ENCODE peak calls at places on chromosomes 3 and 15, in four cellular contexts. Q, S, R and F are unnamed samples.

GRCh38 chr3:107662109-107662477 is 139.3 kb downstream of the BBX start:
- DNase-seq in Q (peak), R (no peak), S (no peak), F (no peak)

GRCh38 chr3:133158686-133159085 is 120.5 kb downstream of the TMEM108 start:
- DNase-seq in Q (no peak), R (no peak), S (no peak), F (no peak)

GRCh38 chr15:49423906-49424520 is 971 bp downstream of the FGF7 start:
- DNase-seq in Q (no peak), R (peak), S (no peak), F (no peak)

GRCh38 chr15:55954862-55955605 is 38.4 kb downstream of the NEDD4 start:
- DNase-seq in S (no peak), Q (no peak), R (no peak), F (no peak)

GRCh38 chr3:108103040-108103751 is 12.4 kb upstream of the CD47 start:
- DNase-seq in S (no peak), R (no peak), Q (no peak), F (no peak)

GRCh38 chr3:160870327-160870726 is 114.3 kb downstream of the PPM1L start:
- DNase-seq in S (peak), R (peak), Q (peak), F (no peak)

GRCh38 chr3:123859177-123859576 is 25.0 kb downstream of the MYLK start:
- DNase-seq in Q (no peak), R (no peak), S (no peak), F (no peak)

GRCh38 chr3:44865272-44866005 is 3.7 kb downstream of the TMEM42 start:
- DNase-seq in Q (no peak), S (no peak), R (no peak), F (no peak)

GRCh38 chr3:156459434-156459833 is 95.5 kb downstream of the SSR3 start:
- DNase-seq in R (no peak), Q (peak), S (no peak), F (no peak)

GRCh38 chr15:69319384-69320375 is 21.0 kb downstream of the PAQR5 start:
- DNase-seq in Q (no peak), S (no peak), R (no peak), F (no peak)

GRCh38 chr15:36911322-36911944 is 188.9 kb downstream of the MEIS2 start:
- DNase-seq in Q (no peak), S (no peak), R (no peak), F (no peak)

GRCh38 chr3:55518451-55518850 is 31.3 kb upstream of the WNT5A start:
- DNase-seq in S (peak), R (no peak), Q (no peak), F (peak)

GRCh38 chr3:15314276-15314675 is 18.1 kb downstream of the SH3BP5 start:
- DNase-seq in R (no peak), Q (no peak), S (no peak), F (no peak)

GRCh38 chr15:94924057-94924456 is 692.7 kb downstream of the MCTP2 start:
- DNase-seq in S (no peak), R (no peak), Q (no peak), F (no peak)

GRCh38 chr3:56693750-56694149 is 10.7 kb upstream of the TASOR start:
- DNase-seq in R (no peak), Q (no peak), S (no peak), F (no peak)

GRCh38 chr15:82048809-82049208 is 3.0 kb upstream of the MEX3B start:
- DNase-seq in R (no peak), Q (no peak), S (no peak), F (no peak)

GRCh38 chr3:15934389-15935195 is 136.8 kb upstream of the ANKRD28 start:
- DNase-seq in S (no peak), R (no peak), Q (no peak), F (no peak)

GRCh38 chr3:119352235-119352634 is 58.1 kb downstream of the ARHGAP31 start:
- DNase-seq in R (no peak), S (no peak), Q (no peak), F (no peak)

GRCh38 chr3:37935756-37936666 is 54.6 kb upstream of the VILL start:
- DNase-seq in Q (no peak), S (peak), R (peak), F (peak)

GRCh38 chr3:70703305-70704102 is 391.1 kb upstream of the MDFIC2 start:
- DNase-seq in S (no peak), R (no peak), Q (no peak), F (no peak)

GRCh38 chr3:31035681-31036080 is 141.2 kb upstream of the GADL1 start:
- DNase-seq in S (no peak), Q (no peak), R (no peak), F (no peak)

GRCh38 chr3:77179762-77180161 is 139.9 kb downstream of the ROBO2 start:
- DNase-seq in Q (no peak), S (no peak), R (no peak), F (no peak)

GRCh38 chr3:143035466-143036214 is 34.3 kb downstream of the U2SURP start:
- DNase-seq in R (no peak), S (no peak), Q (no peak), F (no peak)

GRCh38 chr3:122795674-122795969 is 753 bp downstream of the SLC49A4 start:
- DNase-seq in R (no peak), S (no peak), Q (no peak), F (no peak)

GRCh38 chr15:83158393-83158792 is 49.2 kb downstream of the HDGFL3 start:
- DNase-seq in R (no peak), Q (no peak), S (no peak), F (no peak)

GRCh38 chr3:12961007-12961725 is 112.1 kb downstream of the IQSEC1 start:
- DNase-seq in Q (no peak), S (no peak), R (no peak), F (no peak)

GRCh38 chr15:91142097-91142744 is 42.2 kb downstream of the SV2B start:
- DNase-seq in Q (no peak), R (no peak), S (peak), F (no peak)

GRCh38 chr3:23961064-23961463 is 16.0 kb downstream of the NR1D2 start:
- DNase-seq in S (no peak), R (no peak), Q (no peak), F (no peak)

GRCh38 chr3:124752051-124752450 is 21.8 kb downstream of the UMPS start:
- DNase-seq in Q (no peak), R (no peak), S (no peak), F (no peak)

GRCh38 chr15:39438260-39438659 is 142.6 kb upstream of the THBS1 start:
- DNase-seq in S (no peak), Q (peak), R (no peak), F (no peak)

GRCh38 chr3:135131290-135131689 is 336.2 kb downstream of the EPHB1 start:
- DNase-seq in S (no peak), Q (no peak), R (no peak), F (no peak)
- H3K4me3 ChIP-seq in S (no peak), Q (no peak), R (no peak), F (no peak)

DNA sequence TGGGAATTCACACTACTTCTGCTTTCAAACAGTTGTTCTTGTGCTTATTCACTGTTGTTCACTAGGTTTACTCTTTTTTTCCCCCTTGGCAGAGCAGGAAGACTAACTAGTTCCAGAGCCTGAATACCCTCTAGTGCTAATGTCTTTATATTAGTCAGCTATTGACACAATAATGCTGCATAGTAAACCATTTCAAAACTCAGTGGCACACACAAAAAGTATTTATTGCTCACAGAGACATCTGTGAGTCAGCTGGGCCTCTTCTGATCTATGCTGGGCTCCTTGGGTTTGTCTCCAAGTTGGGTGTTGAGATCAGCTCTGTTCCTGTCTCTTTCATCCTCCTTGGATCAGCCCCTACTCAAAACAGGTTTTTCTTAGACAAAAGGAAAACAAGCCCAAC is 51.1 kb downstream of the RSRC1 start:
- DNase-seq in R (no peak), Q (no peak), S (no peak), F (peak)
- H3K4me3 ChIP-seq in R (no peak), Q (no peak), S (no peak), F (no peak)

GRCh38 chr3:27160146-27160545 is 209.0 kb downstream of the NEK10 start:
- DNase-seq in S (no peak), Q (no peak), R (no peak), F (no peak)
- H3K4me3 ChIP-seq in S (no peak), Q (no peak), R (no peak), F (no peak)

GRCh38 chr15:31227235-31227634 is 99.4 kb upstream of the KLF13 start:
- DNase-seq in Q (no peak), R (no peak), S (no peak), F (no peak)

GRCh38 chr15:31230630-31231485 is 95.8 kb upstream of the KLF13 start:
- DNase-seq in R (no peak), S (no peak), Q (no peak), F (no peak)

GRCh38 chr15:31227954-31228542 is 98.6 kb upstream of the KLF13 start:
- DNase-seq in R (no peak), Q (no peak), S (no peak), F (no peak)

GRCh38 chr15:31226011-31226410 is 100.6 kb upstream of the KLF13 start:
- DNase-seq in Q (no peak), R (no peak), S (no peak), F (no peak)

GRCh38 chr15:31228980-31229826 is 97.4 kb upstream of the KLF13 start:
- DNase-seq in S (no peak), Q (no peak), R (peak), F (no peak)
- H3K4me3 ChIP-seq in S (no peak), Q (no peak), R (no peak), F (no peak)

GRCh38 chr3:11717768-11718581 is 74.3 kb upstream of the VGLL4 start:
- DNase-seq in Q (peak), S (peak), R (peak), F (no peak)

GRCh38 chr3:11720220-11721113 is 76.8 kb upstream of the VGLL4 start:
- DNase-seq in Q (peak), S (peak), R (peak), F (no peak)

GRCh38 chr3:11719406-11720219 is 75.9 kb upstream of the VGLL4 start:
- DNase-seq in S (peak), R (peak), Q (peak), F (no peak)

GRCh38 chr3:11718582-11719405 is 75.1 kb upstream of the VGLL4 start:
- DNase-seq in Q (peak), R (peak), S (peak), F (no peak)

GRCh38 chr3:11721114-11721440 is 77.4 kb upstream of the VGLL4 start:
- DNase-seq in R (peak), Q (no peak), S (no peak), F (no peak)
- H3K4me3 ChIP-seq in R (no peak), Q (peak), S (peak), F (peak)

GRCh38 chr3:11138371-11138770 is 15.9 kb upstream of the HRH1 start:
- DNase-seq in R (no peak), Q (no peak), S (no peak), F (no peak)

GRCh38 chr3:11137627-11137959 is 16.7 kb upstream of the HRH1 start:
- DNase-seq in S (no peak), Q (no peak), R (no peak), F (no peak)

GRCh38 chr3:11134794-11135193 is 19.5 kb upstream of the HRH1 start:
- DNase-seq in R (no peak), Q (no peak), S (no peak), F (no peak)

GRCh38 chr3:11136116-11136515 is 18.2 kb upstream of the HRH1 start:
- DNase-seq in Q (no peak), R (no peak), S (no peak), F (no peak)

DNA sequence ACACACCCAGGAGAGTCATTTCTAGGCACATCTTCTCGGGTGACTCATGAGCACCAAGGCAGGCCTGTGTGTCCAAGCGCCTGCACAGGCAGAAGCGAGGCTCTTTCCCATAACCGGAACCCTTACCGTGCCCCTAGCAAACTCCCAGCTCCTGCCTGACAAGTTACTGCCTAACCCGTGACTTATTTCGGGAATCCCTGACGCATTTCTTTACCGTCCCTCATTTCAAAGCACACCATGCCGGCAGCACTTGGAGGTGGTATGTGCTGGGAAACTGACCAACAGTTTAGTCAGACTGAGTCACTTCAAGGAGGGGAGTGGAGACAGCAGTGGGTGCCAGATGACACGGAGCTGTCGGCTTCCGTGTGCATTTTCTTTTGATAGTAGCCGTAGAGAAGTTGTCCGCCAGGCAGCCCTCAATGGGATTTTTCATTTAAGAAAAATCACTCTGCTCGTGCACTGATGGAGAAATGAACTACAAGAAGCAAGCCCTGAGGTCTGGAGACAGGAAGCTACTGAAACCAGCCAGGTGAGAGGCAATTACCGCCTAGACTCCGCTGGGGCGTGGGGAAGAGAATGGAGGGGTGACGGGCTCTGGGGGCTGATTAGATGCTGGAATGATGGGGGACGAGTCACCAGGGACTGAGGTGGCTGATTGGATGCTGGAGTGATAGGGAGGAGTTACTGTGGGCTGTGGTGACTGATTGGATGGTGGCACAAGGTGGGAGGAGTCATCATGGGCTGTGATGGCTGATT is 17.2 kb upstream of the HRH1 start:
- DNase-seq in S (no peak), Q (peak), R (no peak), F (peak)
- H3K4me3 ChIP-seq in S (no peak), Q (peak), R (no peak), F (peak)

GRCh38 chr3:29513236-29513635 is 232.4 kb downstream of the RBMS3 start:
- DNase-seq in S (no peak), Q (peak), R (no peak), F (no peak)

GRCh38 chr3:29511701-29512100 is 230.8 kb downstream of the RBMS3 start:
- DNase-seq in S (no peak), R (no peak), Q (no peak), F (no peak)

GRCh38 chr3:29514170-29514569 is 233.3 kb downstream of the RBMS3 start:
- DNase-seq in S (no peak), Q (no peak), R (no peak), F (no peak)

GRCh38 chr3:29514912-29515311 is 234.0 kb downstream of the RBMS3 start:
- DNase-seq in R (peak), S (no peak), Q (no peak), F (no peak)

GRCh38 chr3:29512620-29513019 is 231.7 kb downstream of the RBMS3 start:
- DNase-seq in R (peak), S (peak), Q (no peak), F (no peak)
- H3K4me3 ChIP-seq in R (no peak), S (no peak), Q (peak), F (no peak)

GRCh38 chr15:60507596-60508424 is 28.9 kb upstream of the ICE2 start:
- DNase-seq in Q (peak), S (peak), R (peak), F (peak)
- H3K4me3 ChIP-seq in Q (no peak), S (no peak), R (no peak), F (no peak)

GRCh38 chr3:100103558-100104441 is 10.5 kb downstream of the FILIP1L start:
- DNase-seq in S (no peak), R (no peak), Q (no peak), F (no peak)
- H3K4me3 ChIP-seq in S (no peak), R (no peak), Q (no peak), F (no peak)

GRCh38 chr3:51966941-51967383 is 292 bp downstream of the PCBP4 start:
- DNase-seq in S (no peak), R (no peak), Q (no peak), F (no peak)
- H3K4me3 ChIP-seq in S (peak), R (peak), Q (peak), F (peak)